ENCODE peak calls at places on chromosomes 2 and 18, in eight cellular contexts. G is GOT3, P is neuronal stem cell, E is memory B cell, Q is PC-3, K is SW480, S is type B pancreatic cell, N is lower lobe of right lung. V is an unnamed sample.

GRCh38 chr2:168355110-168355509 is 101.0 kb upstream of the CERS6 start:
- DNase-seq in K (peak), G (no peak), E (no peak), S (no peak), P (no peak), Q (no peak), N (no peak), V (no peak)

GRCh38 chr18:33746261-33746660 is 168.2 kb downstream of the ASXL3 start:
- DNase-seq in Q (no peak), G (no peak), E (no peak), N (no peak), K (no peak), P (no peak), S (no peak), V (no peak)

GRCh38 chr18:47983055-47983454 is 52.6 kb upstream of the SMAD2 start:
- DNase-seq in Q (no peak), G (no peak), E (no peak), S (no peak), K (no peak), P (no peak), N (no peak), V (no peak)

GRCh38 chr2:170436077-170436943 is 258.4 kb downstream of the MYO3B start:
- DNase-seq in G (no peak), Q (no peak), P (no peak), E (no peak), K (peak), N (no peak), S (no peak), V (no peak)

GRCh38 chr2:100962366-100963025 is 39.6 kb upstream of the RPL31 start:
- DNase-seq in S (no peak), N (no peak), G (no peak), P (no peak), K (no peak), E (no peak), Q (no peak), V (no peak)

GRCh38 chr18:57058734-57059133 is 88.2 kb upstream of the BOD1L2 start:
- DNase-seq in K (no peak), P (no peak), Q (no peak), N (no peak), G (no peak), E (no peak), S (no peak), V (no peak)

GRCh38 chr2:233915133-233915532 is 2.0 kb upstream of the TRPM8 start:
- DNase-seq in S (no peak), K (peak), Q (peak), E (no peak), P (no peak), N (no peak), G (no peak), V (no peak)

GRCh38 chr18:22900558-22901183 is 32.5 kb upstream of the RBBP8 start:
- DNase-seq in S (no peak), P (no peak), K (no peak), G (no peak), N (no peak), Q (no peak), E (no peak), V (no peak)

GRCh38 chr2:195477248-195477995 is 179.6 kb upstream of the SLC39A10 start:
- DNase-seq in S (no peak), N (no peak), G (no peak), P (no peak), K (no peak), Q (peak), E (no peak), V (no peak)

GRCh38 chr2:63537306-63537705 is 51.0 kb downstream of the WDPCP start:
- DNase-seq in Q (peak), N (no peak), G (no peak), S (no peak), K (no peak), P (no peak), E (no peak), V (no peak)

GRCh38 chr2:84497285-84497684 is 19.0 kb upstream of the DNAH6 start:
- DNase-seq in P (no peak), Q (no peak), E (no peak), S (no peak), N (no peak), G (no peak), K (no peak), V (no peak)

GRCh38 chr2:222563319-222563718 is 92.6 kb downstream of the FARSB start:
- DNase-seq in E (no peak), Q (no peak), P (no peak), S (no peak), G (no peak), K (no peak), N (no peak), V (no peak)

GRCh38 chr18:58787750-58788149 is 76.9 kb upstream of the ZNF532 start:
- DNase-seq in G (no peak), N (no peak), S (no peak), K (no peak), Q (no peak), P (no peak), E (no peak), V (no peak)

GRCh38 chr2:7633556-7634153 is 716.4 kb downstream of the RNF144A start:
- DNase-seq in S (no peak), K (no peak), E (no peak), G (no peak), P (no peak), Q (no peak), N (no peak), V (no peak)

GRCh38 chr18:75854174-75854573 is 426.7 kb upstream of the SMIM21 start:
- DNase-seq in K (no peak), G (no peak), S (no peak), N (no peak), P (no peak), Q (peak), E (no peak), V (no peak)